ENCODE peak calls at places on chromosomes 5 and 9, in ten cellular contexts. V is nephron progenitor cell, J is ovary, U is D721Med, E is hepatocyte, W is fibroblast of lung, F is astrocyte of the spinal cord, G is H9, A is GM06990, B is endothelial cell. K is an unnamed sample.
A peak's percentile ranks its signal among the peaks of the same experiment; 100 is the strongest.

GRCh38 chr5:82765765-82766164 is 311.4 kb downstream of the TMEM167A start:
- DNase-seq in V (no peak), J (no peak), U (no peak), E (no peak), W (no peak), F (no peak), G (no peak), A (no peak), B (no peak), K (no peak)

GRCh38 chr5:14036514-14036913 is 92.0 kb upstream of the DNAH5 start:
- DNase-seq in V (no peak), J (no peak), U (no peak), E (peak; percentile 26), W (peak; percentile 28), F (no peak), G (peak; percentile 42), A (no peak), B (no peak), K (no peak)

GRCh38 chr5:78662323-78662722 is 13.8 kb upstream of the LHFPL2 start:
- DNase-seq in V (no peak), J (no peak), U (no peak), E (no peak), W (no peak), F (no peak), G (no peak), A (no peak), B (no peak), K (no peak)

GRCh38 chr5:111548992-111549649 is 36.8 kb upstream of the STARD4 start:
- DNase-seq in V (no peak), J (no peak), U (no peak), E (no peak), W (no peak), F (no peak), G (no peak), A (no peak), B (no peak), K (no peak)

GRCh38 chr9:129225815-129226214 is 47.8 kb upstream of the IER5L start:
- DNase-seq in V (peak; percentile 54), J (peak; percentile 74), U (no peak), E (peak; percentile 86), W (peak; percentile 56), F (peak; percentile 79), G (peak; percentile 87), A (no peak), B (peak; percentile 23), K (no peak)

GRCh38 chr5:30620481-30621085 is 572.9 kb upstream of the CDH6 start:
- DNase-seq in V (no peak), J (no peak), U (no peak), E (no peak), W (no peak), F (no peak), G (no peak), A (no peak), B (no peak), K (no peak)

GRCh38 chr5:2015116-2015848 is 132.6 kb upstream of the IRX4 start:
- DNase-seq in V (no peak), J (no peak), U (no peak), E (no peak), W (no peak), F (no peak), G (no peak), A (no peak), B (no peak), K (no peak)

GRCh38 chr5:122077451-122078115 is 476 bp downstream of the LOX start:
- DNase-seq in V (peak; percentile 67), J (peak; percentile 40), U (peak; percentile 12), E (peak; percentile 46), W (no peak), F (no peak), G (peak; percentile 54), A (peak; percentile 25), B (peak; percentile 36), K (peak; percentile 26)

GRCh38 chr9:131723632-131724031 is 16.2 kb downstream of the RAPGEF1 start:
- DNase-seq in V (no peak), J (no peak), U (no peak), E (no peak), W (no peak), F (no peak), G (no peak), A (no peak), B (no peak), K (no peak)

GRCh38 chr9:131721096-131721495 is 18.8 kb downstream of the RAPGEF1 start:
- DNase-seq in V (no peak), J (no peak), U (no peak), E (no peak), W (no peak), F (no peak), G (no peak), A (no peak), B (no peak), K (no peak)

GRCh38 chr9:131720330-131720729 is 19.5 kb downstream of the RAPGEF1 start:
- DNase-seq in V (no peak), J (no peak), U (no peak), E (no peak), W (no peak), F (no peak), G (no peak), A (no peak), B (no peak), K (no peak)

GRCh38 chr9:131724678-131725077 is 15.2 kb downstream of the RAPGEF1 start:
- DNase-seq in V (no peak), J (no peak), U (no peak), E (no peak), W (no peak), F (no peak), G (no peak), A (no peak), B (no peak), K (no peak)

DNA sequence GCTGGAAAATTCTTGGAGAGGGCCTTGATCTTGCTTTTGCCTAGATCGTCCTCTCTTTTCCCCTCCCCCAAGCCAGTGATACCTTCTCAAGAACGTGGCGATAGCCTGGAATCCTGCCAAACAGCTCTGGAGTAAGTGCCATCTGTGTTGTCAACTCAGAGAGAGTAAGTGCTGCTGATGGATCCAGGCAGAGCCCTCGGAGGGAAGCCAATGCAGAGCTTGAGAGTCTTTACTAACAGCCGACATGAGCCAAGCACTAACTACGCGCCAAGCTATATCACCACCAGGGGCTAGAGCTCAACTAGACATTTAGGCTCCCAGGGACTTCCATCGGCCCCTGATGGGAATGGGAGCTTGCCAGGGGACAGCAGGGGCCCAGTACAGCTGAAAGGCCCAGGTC is 17.6 kb downstream of the RAPGEF1 start:
- DNase-seq in V (no peak), J (no peak), U (no peak), E (no peak), W (peak; percentile 62), F (no peak), G (no peak), A (no peak), B (no peak), K (no peak)
- TF ChIP-seq CTCF in V (no peak), J (no peak), U (peak; percentile 23), E (no peak), W (peak; percentile 4), F (no peak), G (peak; percentile 37), A (no peak), B (no peak), K (no peak)

GRCh38 chr9:87857141-87857947 is 25.3 kb upstream of the SPATA31E1 start:
- DNase-seq in V (no peak), J (no peak), U (no peak), E (no peak), W (no peak), F (no peak), G (no peak), A (no peak), B (no peak), K (no peak)

GRCh38 chr9:87859786-87860185 is 22.9 kb upstream of the SPATA31E1 start:
- DNase-seq in V (no peak), J (no peak), U (no peak), E (no peak), W (no peak), F (no peak), G (no peak), A (no peak), B (no peak), K (no peak)

GRCh38 chr9:87857948-87858335 is 24.7 kb upstream of the SPATA31E1 start:
- DNase-seq in V (no peak), J (no peak), U (no peak), E (no peak), W (no peak), F (no peak), G (no peak), A (no peak), B (no peak), K (no peak)

GRCh38 chr9:87861332-87861731 is 21.3 kb upstream of the SPATA31E1 start:
- DNase-seq in V (no peak), J (no peak), U (no peak), E (no peak), W (no peak), F (no peak), G (no peak), A (no peak), B (no peak), K (no peak)

DNA sequence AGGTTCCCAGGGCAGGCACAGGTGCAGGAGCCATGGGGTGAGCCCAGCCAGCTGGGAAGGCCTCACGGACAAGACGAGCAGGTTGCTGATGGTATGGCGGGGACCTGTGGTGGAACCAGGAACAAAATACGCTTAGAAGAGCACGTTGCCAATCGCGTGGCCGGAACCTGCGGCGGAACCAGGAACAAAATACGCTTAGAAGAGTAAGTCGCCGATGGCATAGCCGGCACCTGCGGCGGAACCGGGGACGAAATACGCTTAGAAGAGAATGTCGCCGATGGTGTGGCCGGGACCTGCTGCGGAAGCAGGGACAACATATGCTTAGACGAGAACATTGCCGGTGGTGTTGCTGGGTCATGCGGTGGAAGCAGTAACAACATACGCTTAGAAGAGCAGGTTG is 23.5 kb upstream of the SPATA31E1 start:
- DNase-seq in V (no peak), J (no peak), U (no peak), E (no peak), W (no peak), F (no peak), G (no peak), A (no peak), B (no peak), K (no peak)
- TF ChIP-seq CTCF in V (no peak), J (no peak), U (no peak), E (no peak), W (no peak), F (no peak), G (no peak), A (no peak), B (no peak), K (no peak)

DNA sequence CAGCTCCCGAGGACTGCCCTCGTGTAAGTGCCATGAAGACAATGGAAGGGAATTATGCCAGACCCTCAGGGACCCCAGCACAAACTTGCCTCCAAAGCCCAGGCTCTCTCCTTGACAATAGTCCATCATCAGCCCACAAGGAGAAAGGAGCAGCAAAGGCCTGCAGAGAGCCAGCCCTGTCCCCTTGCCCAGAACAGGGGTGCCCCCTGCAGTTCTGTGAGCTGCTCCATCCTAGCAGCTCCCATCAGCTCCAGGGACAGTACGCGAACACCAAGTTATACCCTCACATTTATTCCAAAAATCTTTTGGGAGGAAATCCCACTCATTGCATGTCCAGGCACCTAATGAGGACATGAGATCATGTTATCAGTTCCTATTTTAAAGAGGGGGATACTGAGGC is 11.1 kb downstream of the BARX1 start:
- DNase-seq in V (no peak), J (no peak), U (no peak), E (no peak), W (no peak), F (no peak), G (no peak), A (no peak), B (no peak), K (no peak)
- TF ChIP-seq CTCF in V (peak; percentile 15), J (no peak), U (no peak), E (no peak), W (no peak), F (no peak), G (peak; percentile 37), A (no peak), B (no peak), K (no peak)

DNA sequence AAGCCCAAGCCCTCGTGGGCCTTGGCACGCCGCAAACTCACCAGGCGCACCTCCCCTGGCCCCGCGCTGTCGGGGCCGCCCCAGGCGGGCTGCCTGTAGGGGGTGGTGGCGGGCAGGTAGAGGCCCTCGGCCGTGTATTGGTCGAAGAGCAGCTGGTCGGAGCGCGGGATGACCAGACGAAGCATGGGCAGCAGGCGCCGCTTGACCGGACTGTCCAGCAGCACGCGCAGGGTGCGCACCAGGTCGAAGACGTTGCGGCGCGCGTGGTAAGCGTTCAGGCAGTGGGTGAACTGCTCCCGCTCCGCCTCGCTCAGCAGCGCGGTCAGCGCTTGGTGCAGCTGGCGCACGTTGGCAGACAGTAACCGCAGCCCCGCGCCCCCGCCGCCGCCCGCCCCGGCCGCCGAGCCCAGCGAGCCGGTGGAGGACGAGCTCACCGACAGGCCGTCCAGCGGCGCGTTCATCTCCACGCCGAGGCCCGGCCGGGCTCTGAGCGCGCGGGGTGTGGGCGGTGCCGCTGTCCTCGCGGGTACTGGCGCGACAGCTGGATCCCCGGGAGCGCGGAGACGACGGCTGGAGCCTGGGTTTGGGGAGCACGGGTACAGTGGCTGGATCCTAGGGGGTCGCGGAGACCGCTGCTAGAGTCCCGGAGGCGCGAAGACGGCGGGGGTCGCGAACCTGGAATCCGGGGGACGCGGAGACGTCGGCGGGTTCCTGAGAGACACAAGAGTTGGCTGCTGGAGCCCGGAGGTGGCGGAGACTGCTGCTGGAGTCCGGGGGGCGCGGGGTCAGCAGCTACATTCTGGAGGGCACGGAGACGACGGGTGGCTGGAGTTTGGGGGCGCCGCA is 709 bp downstream of the WHRN start:
- DNase-seq in V (peak; percentile 70), J (peak; percentile 64), U (peak; percentile 62), E (peak; percentile 72), W (peak; percentile 31), F (peak; percentile 29), G (peak; percentile 77), A (no peak), B (peak; percentile 72), K (peak; percentile 42)
- TF ChIP-seq CTCF in V (peak; percentile 42), J (peak; percentile 29), U (peak; percentile 8), E (peak; percentile 45), W (no peak), F (peak; percentile 49), G (peak; percentile 68), A (peak; percentile 10), B (peak; percentile 20), K (peak; percentile 56)